ENCODE peak calls at places on chromosomes 6 and 20, in four cellular contexts. One of them, this sample, is unnamed.

GRCh38 chr20:23021541-23021940 is 13.6 kb upstream of the SSTR4 start:
- DNase-seq in cardiac muscle cell: no peak
- DNase-seq in heart right ventricle: no peak
- DNase-seq in left ventricle myocardium inferior: no peak
- DNase-seq in this sample: no peak

GRCh38 chr6:95805699-95806098 is 210.1 kb upstream of the FUT9 start:
- DNase-seq in left ventricle myocardium inferior: no peak
- DNase-seq in cardiac muscle cell: no peak
- DNase-seq in heart right ventricle: no peak
- DNase-seq in this sample: no peak

GRCh38 chr6:169752074-169752623 is 727 bp downstream of the ERMARD start:
- DNase-seq in heart right ventricle: no peak
- DNase-seq in cardiac muscle cell: peak; percentile 11
- DNase-seq in left ventricle myocardium inferior: no peak
- DNase-seq in this sample: peak; percentile 69

GRCh38 chr20:9027626-9028025 is 41.3 kb upstream of the PLCB4 start:
- DNase-seq in cardiac muscle cell: no peak
- DNase-seq in heart right ventricle: no peak
- DNase-seq in left ventricle myocardium inferior: no peak
- DNase-seq in this sample: no peak

GRCh38 chr6:6688283-6688682 is 99.8 kb downstream of the LY86 start:
- DNase-seq in cardiac muscle cell: no peak
- DNase-seq in heart right ventricle: no peak
- DNase-seq in left ventricle myocardium inferior: no peak
- DNase-seq in this sample: no peak

GRCh38 chr6:152071843-152072242 is 264.4 kb downstream of the ESR1 start:
- DNase-seq in heart right ventricle: no peak
- DNase-seq in cardiac muscle cell: no peak
- DNase-seq in left ventricle myocardium inferior: no peak
- DNase-seq in this sample: no peak

GRCh38 chr6:166435574-166435973 is 52.8 kb upstream of the MPC1 start:
- DNase-seq in heart right ventricle: peak; percentile 44
- DNase-seq in cardiac muscle cell: no peak
- DNase-seq in left ventricle myocardium inferior: peak; percentile 43
- DNase-seq in this sample: no peak

GRCh38 chr20:3461191-3461874 is 9.5 kb upstream of the ATRN start:
- DNase-seq in heart right ventricle: no peak
- DNase-seq in left ventricle myocardium inferior: no peak
- DNase-seq in cardiac muscle cell: no peak
- DNase-seq in this sample: no peak

GRCh38 chr6:170533792-170534191 is 19.3 kb downstream of the PSMB1 start:
- DNase-seq in heart right ventricle: no peak
- DNase-seq in left ventricle myocardium inferior: no peak
- DNase-seq in cardiac muscle cell: no peak
- DNase-seq in this sample: no peak

GRCh38 chr6:44253307-44254101 is 3.8 kb downstream of the SLC35B2 start:
- DNase-seq in heart right ventricle: no peak
- DNase-seq in left ventricle myocardium inferior: no peak
- DNase-seq in cardiac muscle cell: peak; percentile 65
- DNase-seq in this sample: peak; percentile 86

GRCh38 chr6:161748535-161749386 is 474.9 kb upstream of the AGPAT4 start:
- DNase-seq in left ventricle myocardium inferior: peak; percentile 29
- DNase-seq in heart right ventricle: peak; percentile 41
- DNase-seq in cardiac muscle cell: peak; percentile 82
- DNase-seq in this sample: peak; percentile 73

GRCh38 chr6:83708546-83708969 is 343 bp downstream of the SNAP91 start:
- DNase-seq in heart right ventricle: peak; percentile 8
- DNase-seq in cardiac muscle cell: peak; percentile 68
- DNase-seq in left ventricle myocardium inferior: no peak
- DNase-seq in this sample: no peak

GRCh38 chr20:31602779-31603441 is 2.2 kb upstream of the ID1 start:
- DNase-seq in cardiac muscle cell: no peak
- DNase-seq in heart right ventricle: no peak
- DNase-seq in left ventricle myocardium inferior: no peak
- DNase-seq in this sample: no peak

GRCh38 chr6:13600036-13600435 is 15.1 kb upstream of the NOL7 start:
- DNase-seq in left ventricle myocardium inferior: no peak
- DNase-seq in heart right ventricle: no peak
- DNase-seq in cardiac muscle cell: no peak
- DNase-seq in this sample: no peak

GRCh38 chr20:9590189-9590588 is 75.8 kb downstream of the LAMP5 start:
- DNase-seq in heart right ventricle: no peak
- DNase-seq in left ventricle myocardium inferior: no peak
- DNase-seq in cardiac muscle cell: no peak
- DNase-seq in this sample: no peak

GRCh38 chr6:6494677-6495076 is 93.8 kb upstream of the LY86 start:
- DNase-seq in heart right ventricle: peak; percentile 56
- DNase-seq in left ventricle myocardium inferior: peak; percentile 60
- DNase-seq in cardiac muscle cell: peak; percentile 70
- DNase-seq in this sample: peak; percentile 85

GRCh38 chr6:105794263-105794662 is 291.9 kb upstream of the PRDM1 start:
- DNase-seq in cardiac muscle cell: peak; percentile 23
- DNase-seq in left ventricle myocardium inferior: peak; percentile 40
- DNase-seq in heart right ventricle: peak; percentile 35
- DNase-seq in this sample: no peak

GRCh38 chr6:166353507-166353906 is 11.2 kb upstream of the SFT2D1 start:
- DNase-seq in left ventricle myocardium inferior: no peak
- DNase-seq in heart right ventricle: no peak
- DNase-seq in cardiac muscle cell: no peak
- DNase-seq in this sample: no peak

GRCh38 chr20:58308680-58309527 is 611 bp upstream of the RAB22A start:
- DNase-seq in heart right ventricle: peak; percentile 75
- DNase-seq in cardiac muscle cell: peak; percentile 68
- DNase-seq in left ventricle myocardium inferior: peak; percentile 66
- DNase-seq in this sample: peak; percentile 67

GRCh38 chr20:53402233-53403005 is 191.2 kb downstream of the ZNF217 start:
- DNase-seq in heart right ventricle: no peak
- DNase-seq in left ventricle myocardium inferior: no peak
- DNase-seq in cardiac muscle cell: no peak
- DNase-seq in this sample: no peak

GRCh38 chr6:108260126-108260808 is 573 bp downstream of the SNX3 start:
- DNase-seq in left ventricle myocardium inferior: peak; percentile 32
- DNase-seq in heart right ventricle: no peak
- DNase-seq in cardiac muscle cell: peak; percentile 61
- DNase-seq in this sample: peak; percentile 83

GRCh38 chr6:140857734-140858380 is 1274.9 kb upstream of the GJE1 start:
- DNase-seq in cardiac muscle cell: no peak
- DNase-seq in heart right ventricle: no peak
- DNase-seq in left ventricle myocardium inferior: no peak
- DNase-seq in this sample: no peak

GRCh38 chr20:41617059-41617921 is 887 bp downstream of the CHD6 start:
- DNase-seq in cardiac muscle cell: peak; percentile 50
- DNase-seq in left ventricle myocardium inferior: peak; percentile 24
- DNase-seq in heart right ventricle: peak; percentile 54
- DNase-seq in this sample: peak; percentile 73

GRCh38 chr6:75203721-75204120 is 2.1 kb downstream of the COL12A1 start:
- DNase-seq in left ventricle myocardium inferior: no peak
- DNase-seq in heart right ventricle: no peak
- DNase-seq in cardiac muscle cell: no peak
- DNase-seq in this sample: no peak

GRCh38 chr20:50450961-50451752 is 59.0 kb upstream of the PTPN1 start:
- DNase-seq in left ventricle myocardium inferior: no peak
- DNase-seq in heart right ventricle: no peak
- DNase-seq in cardiac muscle cell: peak; percentile 63
- DNase-seq in this sample: no peak

GRCh38 chr20:10679269-10679668 is 5.5 kb upstream of the JAG1 start:
- DNase-seq in left ventricle myocardium inferior: no peak
- DNase-seq in heart right ventricle: no peak
- DNase-seq in cardiac muscle cell: no peak
- DNase-seq in this sample: no peak

GRCh38 chr6:56909115-56909907 is 45.6 kb upstream of the BEND6 start:
- DNase-seq in cardiac muscle cell: no peak
- DNase-seq in left ventricle myocardium inferior: no peak
- DNase-seq in heart right ventricle: no peak
- DNase-seq in this sample: no peak

GRCh38 chr6:91127752-91128151 is 540.9 kb upstream of the MAP3K7 start:
- DNase-seq in left ventricle myocardium inferior: no peak
- DNase-seq in cardiac muscle cell: no peak
- DNase-seq in heart right ventricle: no peak
- DNase-seq in this sample: no peak

GRCh38 chr20:52275243-52275817 is 83.8 kb upstream of the ZFP64 start:
- DNase-seq in heart right ventricle: no peak
- DNase-seq in cardiac muscle cell: no peak
- DNase-seq in left ventricle myocardium inferior: no peak
- DNase-seq in this sample: no peak

GRCh38 chr20:20130399-20130798 is 78.1 kb downstream of the CFAP61 start:
- DNase-seq in heart right ventricle: no peak
- DNase-seq in cardiac muscle cell: no peak
- DNase-seq in left ventricle myocardium inferior: no peak
- DNase-seq in this sample: peak; percentile 64

GRCh38 chr6:137303436-137303835 is 84.3 kb upstream of the IFNGR1 start:
- DNase-seq in cardiac muscle cell: no peak
- DNase-seq in heart right ventricle: no peak
- DNase-seq in left ventricle myocardium inferior: no peak
- DNase-seq in this sample: no peak

GRCh38 chr20:4154958-4155411 is 139.6 kb upstream of the RNF24 start:
- DNase-seq in heart right ventricle: no peak
- DNase-seq in cardiac muscle cell: no peak
- DNase-seq in left ventricle myocardium inferior: no peak
- DNase-seq in this sample: peak; percentile 50

GRCh38 chr20:37564388-37565133 is 36.9 kb upstream of the BLCAP start:
- DNase-seq in heart right ventricle: peak; percentile 49
- DNase-seq in left ventricle myocardium inferior: peak; percentile 25
- DNase-seq in cardiac muscle cell: peak; percentile 80
- DNase-seq in this sample: peak; percentile 69

GRCh38 chr6:17081273-17081672 is 20.6 kb upstream of the STMND1 start:
- DNase-seq in left ventricle myocardium inferior: no peak
- DNase-seq in heart right ventricle: no peak
- DNase-seq in cardiac muscle cell: no peak
- DNase-seq in this sample: no peak

GRCh38 chr6:20810732-20811111 is 276.5 kb downstream of the CDKAL1 start:
- DNase-seq in left ventricle myocardium inferior: no peak
- DNase-seq in cardiac muscle cell: no peak
- DNase-seq in heart right ventricle: peak; percentile 30
- DNase-seq in this sample: no peak

DNA sequence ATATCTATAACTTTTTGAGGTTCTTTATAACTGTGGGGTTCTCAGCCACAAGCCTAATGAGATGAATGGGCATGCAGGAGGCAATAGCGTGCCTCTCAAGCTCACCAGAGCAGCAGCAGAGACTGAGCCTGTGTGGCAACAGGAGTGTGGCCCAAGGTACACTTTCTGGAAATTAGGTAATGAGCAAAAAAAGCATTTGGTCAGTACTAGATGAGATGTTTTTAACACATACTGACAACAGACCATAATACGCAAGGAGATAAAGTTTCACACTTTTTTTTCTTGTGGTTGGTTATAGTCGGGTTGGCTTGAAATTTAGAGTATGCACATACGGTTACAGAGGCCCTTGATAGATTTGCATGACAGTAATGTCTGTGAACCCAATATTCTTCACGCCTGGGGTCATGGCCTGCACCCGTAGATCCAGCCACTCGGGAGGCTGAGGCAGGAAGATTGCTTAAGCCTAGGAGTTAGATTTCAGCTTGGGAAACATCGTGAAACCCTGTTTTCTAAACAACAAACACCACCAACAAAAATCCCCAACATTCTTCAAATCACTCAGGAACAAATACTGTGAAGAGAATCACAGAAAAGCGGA is 300.1 kb downstream of the GMDS start:
- DNase-seq in cardiac muscle cell: no peak
- DNase-seq in heart right ventricle: no peak
- DNase-seq in left ventricle myocardium inferior: no peak
- DNase-seq in this sample: no peak
- H3K4me1 ChIP-seq in cardiac muscle cell: no peaks in the 10 kb centered on the region
- H3K4me1 ChIP-seq in heart right ventricle: no peaks in the 10 kb centered on the region
- H3K4me1 ChIP-seq in left ventricle myocardium inferior: no peaks in the 10 kb centered on the region
- H3K4me1 ChIP-seq in this sample: no peaks in the 10 kb centered on the region

DNA sequence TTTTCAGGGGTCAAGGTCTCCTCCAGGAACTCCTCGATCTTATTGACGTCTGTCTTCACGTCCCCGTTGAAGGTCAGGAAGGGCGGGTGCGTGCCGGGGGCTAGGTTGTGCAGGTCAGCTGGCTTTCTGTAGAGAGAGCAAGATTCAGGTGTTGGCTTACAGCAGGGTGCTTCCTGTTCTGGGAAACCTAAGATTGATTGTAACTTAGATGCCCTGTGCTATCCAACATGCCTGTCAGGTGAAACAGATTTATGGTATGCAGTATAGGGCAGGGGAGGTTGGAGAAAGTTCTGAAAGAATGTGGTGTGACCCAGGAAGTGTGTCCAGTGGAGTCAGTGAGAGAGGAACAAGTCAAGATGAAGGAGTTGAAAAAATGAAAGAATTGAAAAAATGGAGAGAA is 66.4 kb downstream of the CLIC5 start:
- DNase-seq in cardiac muscle cell: no peak
- DNase-seq in heart right ventricle: no peak
- DNase-seq in left ventricle myocardium inferior: no peak
- DNase-seq in this sample: peak; percentile 27
- H3K4me1 ChIP-seq in cardiac muscle cell: peaks cover 27% of the 10 kb centered on the region
- H3K4me1 ChIP-seq in heart right ventricle: peaks cover 81% of the 10 kb centered on the region
- H3K4me1 ChIP-seq in left ventricle myocardium inferior: peaks cover 98% of the 10 kb centered on the region
- H3K4me1 ChIP-seq in this sample: no peaks in the 10 kb centered on the region

GRCh38 chr6:42394881-42395620 is 56.7 kb downstream of the TRERF1 start:
- DNase-seq in left ventricle myocardium inferior: no peak
- DNase-seq in heart right ventricle: no peak
- DNase-seq in cardiac muscle cell: no peak
- DNase-seq in this sample: peak; percentile 64
- H3K4me1 ChIP-seq in left ventricle myocardium inferior: peaks cover 4% of the 10 kb centered on the region
- H3K4me1 ChIP-seq in heart right ventricle: no peaks in the 10 kb centered on the region
- H3K4me1 ChIP-seq in cardiac muscle cell: peaks cover 25% of the 10 kb centered on the region
- H3K4me1 ChIP-seq in this sample: peaks cover 100% of the 10 kb centered on the region

GRCh38 chr6:131255434-131255833 is 120.2 kb downstream of the AKAP7 start:
- DNase-seq in left ventricle myocardium inferior: no peak
- DNase-seq in heart right ventricle: no peak
- DNase-seq in cardiac muscle cell: no peak
- DNase-seq in this sample: no peak
- H3K4me1 ChIP-seq in left ventricle myocardium inferior: peaks cover 20% of the 10 kb centered on the region
- H3K4me1 ChIP-seq in heart right ventricle: peaks cover 8% of the 10 kb centered on the region
- H3K4me1 ChIP-seq in cardiac muscle cell: peaks cover 34% of the 10 kb centered on the region
- H3K4me1 ChIP-seq in this sample: no peaks in the 10 kb centered on the region

DNA sequence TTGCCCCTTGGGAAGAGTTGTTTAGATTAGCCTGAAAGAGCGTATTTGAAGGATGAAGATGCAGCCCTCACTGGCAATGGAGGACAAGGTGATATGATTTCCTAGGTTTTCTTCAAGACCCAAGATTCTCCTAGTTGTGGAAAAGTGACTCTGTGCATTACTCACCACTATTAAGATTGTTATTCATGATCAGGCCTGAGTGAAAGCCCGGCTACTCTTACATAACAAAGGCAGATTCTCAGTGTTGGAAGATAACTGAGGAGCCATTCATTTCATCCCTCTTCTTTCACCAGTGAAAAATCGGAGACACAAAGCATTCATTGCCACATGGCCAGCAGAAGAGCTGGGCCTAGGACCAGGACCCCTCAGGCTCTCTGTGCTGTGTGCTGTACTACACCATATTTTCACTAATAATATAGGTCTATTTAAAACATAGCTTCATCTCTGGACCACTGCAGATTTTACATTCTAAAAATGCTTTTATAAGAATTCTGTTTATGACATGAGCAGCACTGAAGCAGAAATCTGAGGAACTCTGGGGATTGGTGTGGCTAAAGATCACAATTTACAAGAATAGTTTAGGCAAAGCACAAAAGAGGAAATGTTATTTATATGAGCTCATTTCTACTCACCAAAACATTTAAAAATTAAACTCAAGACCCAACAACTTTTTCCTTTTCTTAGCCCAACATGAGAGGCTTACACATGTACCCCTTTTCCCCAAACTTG is 181.9 kb upstream of the CCN2 start:
- DNase-seq in left ventricle myocardium inferior: no peak
- DNase-seq in cardiac muscle cell: no peak
- DNase-seq in heart right ventricle: no peak
- DNase-seq in this sample: no peak
- H3K4me1 ChIP-seq in left ventricle myocardium inferior: peaks cover 45% of the 10 kb centered on the region
- H3K4me1 ChIP-seq in cardiac muscle cell: peaks cover 9% of the 10 kb centered on the region
- H3K4me1 ChIP-seq in heart right ventricle: peaks cover 35% of the 10 kb centered on the region
- H3K4me1 ChIP-seq in this sample: peaks cover 16% of the 10 kb centered on the region

GRCh38 chr6:1315560-1316386 is 3.9 kb downstream of the FOXQ1 start:
- DNase-seq in cardiac muscle cell: no peak
- DNase-seq in left ventricle myocardium inferior: no peak
- DNase-seq in heart right ventricle: no peak
- DNase-seq in this sample: no peak
- H3K4me1 ChIP-seq in cardiac muscle cell: peaks cover 4% of the 10 kb centered on the region
- H3K4me1 ChIP-seq in left ventricle myocardium inferior: peaks cover 33% of the 10 kb centered on the region
- H3K4me1 ChIP-seq in heart right ventricle: peaks cover 23% of the 10 kb centered on the region
- H3K4me1 ChIP-seq in this sample: no peaks in the 10 kb centered on the region